ENCODE peak calls at places on chromosomes 13 and 19, in nine cellular contexts. U is hepatocyte, C is heart right ventricle, L is thoracic aorta, X is small intestine, O is left ventricle myocardium inferior, K is uterus, R is IMR-90, W is cardiac muscle cell. Q is an unnamed sample. For H3K4me1 and H3K9me3, the result is how much of the 10 kb centered on the place peaks cover.

GRCh38 chr13:46472384-46472783 is 80.6 kb upstream of the LRCH1 start:
- DNase-seq in U (peak), C (no peak), L (no peak), X (no peak), O (no peak), K (no peak), R (no peak), W (no peak), Q (no peak)

GRCh38 chr13:96834626-96835025 is 159.7 kb downstream of the OXGR1 start:
- DNase-seq in U (no peak), C (no peak), L (no peak), X (no peak), O (no peak), K (no peak), R (no peak), W (no peak), Q (no peak)

GRCh38 chr13:82654143-82654542 is 1228.1 kb downstream of the SLITRK1 start:
- DNase-seq in U (no peak), C (no peak), L (no peak), X (no peak), O (no peak), K (no peak), R (no peak), W (no peak), Q (no peak)

GRCh38 chr13:35984287-35984686 is 146.9 kb downstream of the DCLK1 start:
- DNase-seq in U (no peak), C (no peak), L (no peak), X (no peak), O (no peak), K (no peak), R (no peak), W (no peak), Q (no peak)

GRCh38 chr13:77925616-77926015 is 7.0 kb upstream of the EDNRB start:
- DNase-seq in U (no peak), C (no peak), L (no peak), X (no peak), O (no peak), K (no peak), R (no peak), W (no peak), Q (no peak)

GRCh38 chr19:10817291-10818038 is 18.5 kb downstream of the TMED1 start:
- DNase-seq in U (peak), C (peak), L (peak), X (no peak), O (no peak), K (peak), R (peak), W (no peak), Q (no peak)

GRCh38 chr19:56145698-56146097 is 4.6 kb downstream of the ZNF444 start:
- DNase-seq in U (no peak), C (no peak), L (no peak), X (no peak), O (no peak), K (no peak), R (no peak), W (no peak), Q (no peak)

GRCh38 chr19:33176670-33177416 is 17.3 kb upstream of the LRP3 start:
- DNase-seq in U (peak), C (peak), L (peak), X (peak), O (peak), K (peak), R (peak), W (peak), Q (peak)

GRCh38 chr13:76697277-76697676 is 188.9 kb downstream of the KCTD12 start:
- DNase-seq in U (no peak), C (no peak), L (no peak), X (no peak), O (no peak), K (no peak), R (no peak), W (no peak), Q (no peak)

GRCh38 chr13:26946675-26947342 is 186.2 kb upstream of the GPR12 start:
- DNase-seq in U (peak), C (no peak), L (no peak), X (peak), O (no peak), K (no peak), R (peak), W (peak), Q (peak)

GRCh38 chr13:94351292-94352000 is 128.0 kb downstream of the DCT start:
- DNase-seq in U (no peak), C (no peak), L (no peak), X (no peak), O (no peak), K (no peak), R (peak), W (no peak), Q (no peak)

GRCh38 chr19:28864577-28865042 is 348.3 kb downstream of the UQCRFS1 start:
- DNase-seq in U (no peak), C (peak), L (no peak), X (peak), O (peak), K (peak), R (peak), W (peak), Q (no peak)

GRCh38 chr13:60974296-60974695 is 441.4 kb downstream of the PCDH20 start:
- DNase-seq in U (no peak), C (no peak), L (no peak), X (no peak), O (no peak), K (no peak), R (no peak), W (no peak), Q (no peak)

GRCh38 chr13:77800219-77800618 is 102.7 kb downstream of the SLAIN1 start:
- DNase-seq in U (no peak), C (no peak), L (no peak), X (no peak), O (no peak), K (no peak), R (no peak), W (no peak), Q (no peak)

GRCh38 chr19:28878862-28879566 is 333.9 kb downstream of the UQCRFS1 start:
- DNase-seq in U (peak), C (peak), L (peak), X (peak), O (peak), K (peak), R (peak), W (peak), Q (peak)

GRCh38 chr13:23792680-23793079 is 96.5 kb downstream of the MIPEP start:
- DNase-seq in U (no peak), C (no peak), L (no peak), X (no peak), O (no peak), K (no peak), R (peak), W (no peak), Q (no peak)

GRCh38 chr19:50563597-50563996 is 4.6 kb downstream of the LRRC4B start:
- DNase-seq in U (no peak), C (no peak), L (no peak), X (no peak), O (no peak), K (no peak), R (no peak), W (no peak), Q (no peak)

GRCh38 chr13:99626461-99627082 is 125.3 kb downstream of the TM9SF2 start:
- DNase-seq in U (no peak), C (no peak), L (no peak), X (no peak), O (no peak), K (no peak), R (peak), W (no peak), Q (no peak)

GRCh38 chr13:30802953-30803478 is 67.7 kb downstream of the ALOX5AP start:
- DNase-seq in U (peak), C (peak), L (peak), X (peak), O (peak), K (peak), R (peak), W (peak), Q (peak)

GRCh38 chr19:54434112-54434861 is 14.7 kb upstream of the LENG8 start:
- DNase-seq in U (no peak), C (no peak), L (no peak), X (no peak), O (no peak), K (no peak), R (no peak), W (no peak), Q (no peak)

GRCh38 chr19:40907968-40908735 is 26.1 kb upstream of the CYP2A7 start:
- DNase-seq in U (no peak), C (no peak), L (no peak), X (no peak), O (no peak), K (peak), R (no peak), W (no peak), Q (peak)

GRCh38 chr13:66532146-66532545 is 698.0 kb downstream of the PCDH9 start:
- DNase-seq in U (no peak), C (no peak), L (no peak), X (no peak), O (no peak), K (no peak), R (peak), W (no peak), Q (no peak)

GRCh38 chr13:30872685-30873443 is 33.2 kb upstream of the MEDAG start:
- DNase-seq in U (peak), C (peak), L (no peak), X (no peak), O (no peak), K (peak), R (peak), W (no peak), Q (no peak)

GRCh38 chr19:57887195-57887941 is 1.5 kb downstream of the ZNF814 start:
- DNase-seq in U (peak), C (no peak), L (no peak), X (peak), O (no peak), K (no peak), R (no peak), W (peak), Q (no peak)

GRCh38 chr19:8444677-8445487 is at the start of gene HNRNPM:
- DNase-seq in U (peak), C (peak), L (peak), X (peak), O (peak), K (peak), R (peak), W (peak), Q (peak)

GRCh38 chr13:28866932-28867331 is 46.8 kb downstream of the MTUS2 start:
- DNase-seq in U (no peak), C (no peak), L (no peak), X (no peak), O (no peak), K (no peak), R (no peak), W (no peak), Q (no peak)

GRCh38 chr13:28867564-28867963 is 47.4 kb downstream of the MTUS2 start:
- DNase-seq in U (no peak), C (no peak), L (no peak), X (no peak), O (peak), K (no peak), R (no peak), W (no peak), Q (no peak)

GRCh38 chr13:28865312-28865711 is 45.2 kb downstream of the MTUS2 start:
- DNase-seq in U (no peak), C (no peak), L (no peak), X (no peak), O (no peak), K (no peak), R (no peak), W (no peak), Q (no peak)

GRCh38 chr13:28865951-28866350 is 45.8 kb downstream of the MTUS2 start:
- DNase-seq in U (no peak), C (no peak), L (no peak), X (no peak), O (no peak), K (no peak), R (no peak), W (no peak), Q (no peak)

DNA sequence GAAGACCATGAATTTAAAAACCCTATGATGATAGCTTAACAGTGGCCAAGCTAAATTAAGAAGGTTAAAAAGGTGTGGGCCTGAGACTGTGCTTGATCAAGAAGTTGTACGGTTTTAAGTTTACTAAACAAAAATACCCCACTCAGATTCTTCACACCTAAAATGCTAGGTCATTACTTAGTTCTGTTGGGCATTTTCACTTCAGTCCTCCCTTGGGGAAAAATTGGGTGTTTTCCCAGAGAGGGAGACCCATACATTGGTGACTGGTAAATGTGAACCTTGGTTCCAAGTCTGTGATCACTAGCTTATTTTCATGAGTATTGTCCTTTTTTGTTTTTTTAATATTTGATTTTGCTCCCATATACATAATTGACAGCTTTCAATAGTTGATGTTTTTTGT is 44.4 kb downstream of the MTUS2 start:
- DNase-seq in U (no peak), C (no peak), L (no peak), X (no peak), O (no peak), K (no peak), R (no peak), W (no peak), Q (no peak)
- H3K4me1 ChIP-seq in U (under half), C (under half), L (under half), X (under half), O (under half), K (under half), R (under half), W (under half), Q (under half)

DNA sequence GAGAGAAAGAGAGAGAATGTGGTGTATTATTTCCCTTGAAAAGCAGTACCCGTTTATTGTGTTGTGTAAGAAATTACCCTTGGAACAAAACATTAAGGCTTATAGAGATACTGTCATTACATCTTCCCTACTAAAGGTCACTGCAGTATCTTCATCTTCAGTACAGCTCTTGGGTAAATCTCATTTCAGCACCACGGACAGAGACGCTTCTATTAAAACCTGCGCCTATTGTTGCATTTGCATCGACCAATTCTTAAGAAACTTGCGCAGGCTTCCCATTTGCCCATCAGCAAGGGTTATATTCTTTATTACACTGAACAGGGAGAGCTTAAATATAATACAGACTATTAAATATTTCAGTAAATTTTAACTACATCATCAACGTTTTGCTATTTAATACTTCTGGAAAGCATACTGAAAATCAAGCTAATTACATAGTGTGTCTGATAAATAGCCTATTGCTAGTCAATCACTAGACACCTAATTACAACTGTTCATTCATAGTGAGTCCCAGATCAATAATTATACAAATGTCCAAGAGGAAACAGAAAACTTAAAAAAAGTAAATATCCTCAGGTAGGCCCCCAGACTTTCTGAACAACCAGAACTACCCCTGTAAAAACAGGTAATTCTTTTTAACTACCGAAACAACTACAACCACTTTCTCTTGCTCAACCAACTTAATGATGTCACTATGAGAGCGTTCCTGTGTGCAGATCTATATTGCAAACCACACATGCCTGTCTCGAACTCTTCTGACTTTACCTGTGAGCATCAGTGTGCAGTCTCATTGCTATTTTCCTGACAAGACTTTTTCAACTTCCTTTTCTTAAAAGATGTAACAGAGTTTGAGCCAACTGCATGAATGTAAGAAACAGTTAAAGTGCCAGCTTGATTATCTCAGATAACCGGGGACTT is 350.5 kb downstream of the LIG4 start:
- DNase-seq in U (peak), C (no peak), L (no peak), X (peak), O (no peak), K (no peak), R (peak), W (peak), Q (peak)
- H3K9me3 ChIP-seq in U (under half), C (under half), L (under half), X (under half), O (under half), K (under half), R (under half), W (under half), Q (under half)

GRCh38 chr19:4559569-4559968 is at the start of gene SEMA6B:
- DNase-seq in U (peak), C (no peak), L (no peak), X (no peak), O (peak), K (peak), R (no peak), W (no peak), Q (no peak)

GRCh38 chr19:4557186-4557970 is 2.1 kb downstream of the SEMA6B start:
- DNase-seq in U (peak), C (no peak), L (no peak), X (no peak), O (no peak), K (no peak), R (no peak), W (no peak), Q (no peak)

GRCh38 chr19:4555657-4556561 is 3.6 kb downstream of the SEMA6B start:
- DNase-seq in U (peak), C (no peak), L (no peak), X (no peak), O (no peak), K (no peak), R (no peak), W (no peak), Q (no peak)

GRCh38 chr19:4556574-4557185 is 2.8 kb downstream of the SEMA6B start:
- DNase-seq in U (peak), C (no peak), L (no peak), X (no peak), O (no peak), K (no peak), R (no peak), W (peak), Q (no peak)

GRCh38 chr19:4557971-4558941 is 1.2 kb downstream of the SEMA6B start:
- DNase-seq in U (peak), C (no peak), L (no peak), X (no peak), O (no peak), K (no peak), R (no peak), W (peak), Q (peak)
- H3K4me3 ChIP-seq in U (no peak), C (peak), L (peak), X (no peak), O (peak), K (peak), R (no peak), W (no peak), Q (no peak)

GRCh38 chr19:22354665-22355064 is 67.5 kb downstream of the ZNF98 start:
- DNase-seq in U (no peak), C (no peak), L (no peak), X (no peak), O (no peak), K (no peak), R (no peak), W (no peak), Q (no peak)
- H3K4me1 ChIP-seq in U (under half), C (under half), L (under half), X (under half), O (under half), K (under half), R (under half), W (under half), Q (under half)

GRCh38 chr13:40878321-40878720 is 88.9 kb downstream of the SLC25A15 start:
- DNase-seq in U (no peak), C (no peak), L (no peak), X (no peak), O (no peak), K (no peak), R (peak), W (no peak), Q (no peak)
- H3K9me3 ChIP-seq in U (under half), C (under half), L (under half), X (under half), O (under half), K (under half), R (under half), W (under half), Q (under half)

GRCh38 chr13:74026753-74027152 is 107.5 kb downstream of the KLF12 start:
- DNase-seq in U (peak), C (no peak), L (no peak), X (peak), O (no peak), K (no peak), R (peak), W (peak), Q (peak)
- H3K4me3 ChIP-seq in U (no peak), C (no peak), L (no peak), X (no peak), O (no peak), K (no peak), R (no peak), W (peak), Q (peak)

DNA sequence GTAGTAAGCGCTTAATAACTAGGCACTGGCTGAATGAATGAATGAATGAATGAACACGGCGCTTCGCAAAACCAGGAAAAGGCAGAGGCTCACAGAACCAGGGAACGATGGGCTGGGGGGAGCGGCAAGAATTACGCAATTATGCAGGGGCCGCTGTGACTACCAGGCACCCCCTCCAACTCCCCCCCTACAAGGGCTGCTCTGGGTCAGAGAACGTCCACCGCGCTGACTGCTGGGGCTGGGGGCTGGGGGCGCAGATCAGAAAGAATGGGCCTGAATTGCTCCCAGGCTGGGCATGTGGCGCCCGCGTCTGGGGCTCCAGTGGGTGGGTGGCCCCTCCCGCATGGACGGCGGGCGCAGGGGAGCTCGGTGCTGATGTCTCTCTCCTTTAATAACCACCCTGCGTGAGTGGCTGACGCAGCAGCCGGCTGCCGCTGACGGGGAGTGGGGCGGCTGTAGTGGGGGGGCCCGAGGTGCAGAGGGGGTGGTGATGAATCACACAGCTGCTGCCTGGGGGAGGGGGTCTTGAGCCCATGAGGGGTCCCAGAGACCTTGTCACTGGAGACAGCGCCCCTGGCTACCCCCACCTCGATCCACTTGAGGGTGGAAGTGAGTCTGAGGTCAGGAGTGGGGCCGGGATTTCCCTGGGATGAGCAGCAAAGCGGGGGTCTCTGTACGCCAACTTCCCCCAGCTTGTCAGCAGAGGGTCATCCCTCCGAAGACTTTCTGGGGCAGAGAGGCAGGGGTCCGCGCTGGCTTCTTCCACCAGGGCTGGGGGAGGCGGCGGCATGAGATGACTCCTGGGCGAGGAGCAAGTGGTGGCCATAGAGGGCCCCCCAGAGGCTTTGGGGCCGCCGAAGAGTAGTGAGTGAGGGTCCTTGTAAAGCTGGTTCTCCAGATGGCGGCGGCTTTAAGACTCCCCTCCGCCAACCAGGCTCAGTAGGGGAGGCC is 1.4 kb upstream of the CIRBP start:
- DNase-seq in U (no peak), C (no peak), L (no peak), X (no peak), O (no peak), K (peak), R (peak), W (no peak), Q (no peak)
- H3K4me1 ChIP-seq in U (half or more), C (half or more), L (under half), X (under half), O (half or more), K (half or more), R (under half), W (under half), Q (half or more)

GRCh38 chr19:39865953-39866352 is 19.8 kb upstream of the FBL start:
- DNase-seq in U (no peak), C (no peak), L (no peak), X (no peak), O (no peak), K (no peak), R (no peak), W (no peak), Q (no peak)

GRCh38 chr19:39867133-39867532 is 21.0 kb upstream of the FBL start:
- DNase-seq in U (no peak), C (no peak), L (no peak), X (no peak), O (no peak), K (no peak), R (no peak), W (no peak), Q (no peak)

GRCh38 chr19:39867952-39868351 is 21.8 kb upstream of the FBL start:
- DNase-seq in U (no peak), C (no peak), L (no peak), X (no peak), O (no peak), K (no peak), R (no peak), W (no peak), Q (no peak)

GRCh38 chr19:39865186-39865585 is 19.0 kb upstream of the FBL start:
- DNase-seq in U (no peak), C (no peak), L (no peak), X (no peak), O (no peak), K (no peak), R (no peak), W (no peak), Q (no peak)

GRCh38 chr19:39864118-39864517 is 17.9 kb upstream of the FBL start:
- DNase-seq in U (no peak), C (no peak), L (no peak), X (no peak), O (no peak), K (no peak), R (no peak), W (no peak), Q (no peak)
- H3K9me3 ChIP-seq in U (under half), C (under half), L (under half), X (under half), O (under half), K (under half), R (under half), W (under half), Q (under half)